ENCODE peak calls at places on chromosomes 13 and 19, in four cellular contexts. K, U, N and R are unnamed samples.

GRCh38 chr13:73835138-73835721 is 299.0 kb downstream of the KLF12 start:
- DNase-seq in K (no peak), U (peak), N (no peak), R (peak)

GRCh38 chr19:48837081-48837524 is 812 bp upstream of the HSD17B14 start:
- DNase-seq in K (no peak), U (peak), N (peak), R (peak)

GRCh38 chr19:14198384-14199376 is 7.3 kb downstream of the ADGRL1 start:
- DNase-seq in K (no peak), U (no peak), N (no peak), R (no peak)

GRCh38 chr13:96025283-96025682 is 27.9 kb downstream of the UGGT2 start:
- DNase-seq in K (no peak), U (no peak), N (no peak), R (no peak)

GRCh38 chr13:40922437-40923040 is 96.6 kb downstream of the ELF1 start:
- DNase-seq in K (no peak), U (peak), N (peak), R (peak)

GRCh38 chr13:37539176-37539575 is 59.4 kb downstream of the POSTN start:
- DNase-seq in K (no peak), U (no peak), N (no peak), R (no peak)

GRCh38 chr19:11191273-11191755 is 6.0 kb downstream of the KANK2 start:
- DNase-seq in K (no peak), U (no peak), N (peak), R (no peak)

GRCh38 chr19:20038358-20039202 is 725 bp downstream of the ZNF682 start:
- DNase-seq in K (no peak), U (no peak), N (no peak), R (no peak)

GRCh38 chr13:30409911-30410704 is 12.2 kb upstream of the UBE2L5 start:
- DNase-seq in K (no peak), U (no peak), N (peak), R (no peak)

GRCh38 chr13:58884353-58884752 is 1252.8 kb downstream of the PCDH17 start:
- DNase-seq in K (no peak), U (peak), N (no peak), R (no peak)

GRCh38 chr19:51703655-51704515 is 10.8 kb downstream of the SPACA6 start:
- DNase-seq in K (peak), U (peak), N (peak), R (peak)

GRCh38 chr19:28744943-28745342 is 468.0 kb downstream of the UQCRFS1 start:
- DNase-seq in K (no peak), U (peak), N (no peak), R (no peak)

GRCh38 chr13:104253063-104253680 is 1187.0 kb upstream of the SLC10A2 start:
- DNase-seq in K (no peak), U (no peak), N (no peak), R (no peak)

GRCh38 chr19:31378404-31378803 is 29.2 kb upstream of the TSHZ3 start:
- DNase-seq in K (no peak), U (no peak), N (peak), R (no peak)

GRCh38 chr13:31320946-31321345 is 121.2 kb downstream of the B3GLCT start:
- DNase-seq in K (no peak), U (no peak), N (no peak), R (no peak)

GRCh38 chr19:19043881-19044280 is 10.5 kb downstream of the ARMC6 start:
- DNase-seq in K (no peak), U (no peak), N (no peak), R (no peak)

GRCh38 chr13:103497404-103497803 is 431.2 kb upstream of the SLC10A2 start:
- DNase-seq in K (no peak), U (no peak), N (no peak), R (no peak)

GRCh38 chr19:46898731-46899130 is 37.9 kb downstream of the ARHGAP35 start:
- DNase-seq in K (no peak), U (no peak), N (peak), R (no peak)
- TF ChIP-seq CTCF in K (no peak), U (no peak), N (no peak), R (no peak)

GRCh38 chr19:12793290-12794195 is 2.3 kb downstream of the JUNB start:
- DNase-seq in K (peak), U (peak), N (peak), R (peak)
- TF ChIP-seq CTCF in K (peak), U (no peak), N (no peak), R (no peak)

GRCh38 chr19:17528610-17529009 is 17.2 kb downstream of the PGLS start:
- DNase-seq in K (no peak), U (no peak), N (no peak), R (no peak)

GRCh38 chr19:17526922-17527321 is 15.5 kb downstream of the PGLS start:
- DNase-seq in K (peak), U (no peak), N (no peak), R (no peak)

GRCh38 chr19:17529239-17530158 is 18.1 kb downstream of the PGLS start:
- DNase-seq in K (no peak), U (no peak), N (no peak), R (no peak)

GRCh38 chr19:17525141-17525540 is 13.7 kb downstream of the PGLS start:
- DNase-seq in K (no peak), U (no peak), N (no peak), R (no peak)

DNA sequence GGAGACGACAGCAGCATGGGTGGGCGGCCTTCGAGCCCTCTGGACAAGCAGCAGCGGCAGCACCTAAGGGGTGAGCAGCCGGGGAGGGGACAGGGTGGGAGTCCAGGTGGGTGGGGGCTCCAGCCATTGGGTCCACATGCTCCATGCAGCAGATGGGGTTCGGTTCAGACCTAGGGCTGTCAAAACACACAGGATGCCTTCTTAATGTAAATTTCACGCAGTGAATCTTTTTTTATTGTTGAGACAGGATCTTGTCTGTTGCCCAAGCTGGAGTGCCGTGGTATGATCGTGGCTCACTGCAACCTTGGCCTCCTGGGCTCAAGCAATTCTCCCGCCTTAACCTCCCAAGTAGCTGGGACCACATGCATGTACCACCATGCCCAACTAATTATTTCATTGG is 15.9 kb downstream of the PGLS start:
- DNase-seq in K (no peak), U (no peak), N (no peak), R (no peak)
- TF ChIP-seq CTCF in K (no peak), U (no peak), N (no peak), R (no peak)

DNA sequence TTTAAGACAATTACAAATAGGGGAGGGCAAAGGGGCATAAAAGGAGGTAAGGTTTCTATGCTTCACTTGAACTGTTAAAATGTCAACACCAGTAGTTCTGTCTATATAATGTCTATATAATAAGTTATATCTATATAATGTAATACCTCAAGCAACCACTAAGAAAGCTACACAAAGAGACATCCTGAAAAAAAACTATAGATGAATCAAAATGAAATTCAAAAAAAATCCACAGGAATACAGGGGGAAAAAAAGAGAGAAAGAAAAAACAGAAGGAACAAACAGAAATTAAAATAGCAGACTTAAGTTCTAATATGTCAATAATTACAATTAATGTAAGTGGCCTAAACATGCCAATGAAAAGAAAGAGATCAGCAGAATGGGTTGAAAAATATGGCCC is 186.0 kb downstream of the KCTD15 start:
- DNase-seq in K (no peak), U (no peak), N (no peak), R (no peak)
- TF ChIP-seq CTCF in K (no peak), U (no peak), N (no peak), R (no peak)

DNA sequence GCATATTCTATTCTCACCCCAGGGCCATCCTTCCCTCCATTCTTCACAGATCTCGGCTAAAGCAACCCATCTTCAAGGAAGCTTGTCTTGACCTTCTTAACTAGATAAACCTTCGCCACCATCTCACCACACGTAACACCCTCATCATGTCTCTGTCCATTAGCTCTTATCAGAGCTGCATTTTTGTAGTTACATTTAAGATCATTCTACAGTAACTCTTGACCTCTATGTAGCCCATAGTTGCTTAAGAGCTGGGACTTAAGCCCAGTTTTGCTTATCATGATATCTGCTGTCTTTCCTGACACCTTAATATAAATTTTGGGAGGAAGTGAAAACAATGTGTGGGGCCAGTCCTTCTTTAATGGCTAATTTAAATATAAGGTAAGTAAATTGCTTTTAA is 345.1 kb downstream of the MTUS2 start:
- DNase-seq in K (no peak), U (no peak), N (no peak), R (no peak)
- TF ChIP-seq CTCF in K (no peak), U (no peak), N (no peak), R (no peak)

GRCh38 chr13:78867655-78868054 is 208.7 kb upstream of the OBI1 start:
- DNase-seq in K (no peak), U (no peak), N (no peak), R (no peak)

GRCh38 chr13:78862460-78862859 is 203.5 kb upstream of the OBI1 start:
- DNase-seq in K (no peak), U (no peak), N (no peak), R (no peak)
- TF ChIP-seq CTCF in K (no peak), U (no peak), N (no peak), R (no peak)

GRCh38 chr13:32987462-32987861 is 28.8 kb upstream of the KL start:
- DNase-seq in K (no peak), U (no peak), N (no peak), R (no peak)
- TF ChIP-seq CTCF in K (no peak), U (no peak), N (no peak), R (no peak)

DNA sequence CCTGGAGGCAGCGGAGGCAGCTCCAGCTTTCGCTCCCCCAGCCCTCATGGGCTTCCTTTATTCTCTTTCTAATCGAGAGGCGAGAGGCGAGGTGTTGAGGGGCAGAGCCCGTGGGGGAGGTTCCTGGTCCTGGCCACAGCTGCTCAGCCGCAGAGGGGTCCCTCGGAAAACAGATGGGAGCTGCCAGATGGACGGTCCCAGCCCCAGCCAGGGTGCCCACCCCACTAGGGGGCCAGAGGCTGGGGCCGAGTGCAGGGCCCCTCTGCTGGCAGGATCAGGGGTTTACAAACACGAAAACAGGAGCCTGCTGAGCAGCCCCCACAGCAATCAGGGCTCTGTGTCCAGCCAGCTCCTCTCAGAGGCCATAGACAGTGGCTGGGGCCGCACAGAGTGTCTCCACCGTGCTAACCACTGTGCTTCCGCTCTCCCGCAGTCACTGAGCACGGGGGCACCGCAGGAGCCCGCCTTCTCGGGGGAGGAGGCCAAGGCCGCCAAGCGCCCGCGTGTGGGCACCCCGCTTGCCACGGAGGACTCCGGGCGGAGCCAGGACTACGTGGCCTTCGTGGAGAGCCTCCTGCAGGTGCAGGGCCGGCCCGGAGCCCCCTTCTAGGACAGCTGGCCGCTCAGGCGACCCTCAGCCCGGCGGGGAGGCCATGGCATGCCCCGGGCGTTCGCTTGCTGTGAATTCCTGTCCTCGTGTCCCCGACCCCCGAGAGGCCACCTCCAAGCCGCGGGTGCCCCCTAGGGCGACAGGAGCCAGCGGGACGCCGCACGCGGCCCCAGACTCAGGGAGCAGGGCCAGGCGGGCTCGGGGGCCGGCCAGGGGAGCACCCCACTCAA is 182.2 kb downstream of the KDM4B start:
- DNase-seq in K (no peak), U (no peak), N (no peak), R (no peak)
- TF ChIP-seq CTCF in K (no peak), U (peak), N (no peak), R (peak)

DNA sequence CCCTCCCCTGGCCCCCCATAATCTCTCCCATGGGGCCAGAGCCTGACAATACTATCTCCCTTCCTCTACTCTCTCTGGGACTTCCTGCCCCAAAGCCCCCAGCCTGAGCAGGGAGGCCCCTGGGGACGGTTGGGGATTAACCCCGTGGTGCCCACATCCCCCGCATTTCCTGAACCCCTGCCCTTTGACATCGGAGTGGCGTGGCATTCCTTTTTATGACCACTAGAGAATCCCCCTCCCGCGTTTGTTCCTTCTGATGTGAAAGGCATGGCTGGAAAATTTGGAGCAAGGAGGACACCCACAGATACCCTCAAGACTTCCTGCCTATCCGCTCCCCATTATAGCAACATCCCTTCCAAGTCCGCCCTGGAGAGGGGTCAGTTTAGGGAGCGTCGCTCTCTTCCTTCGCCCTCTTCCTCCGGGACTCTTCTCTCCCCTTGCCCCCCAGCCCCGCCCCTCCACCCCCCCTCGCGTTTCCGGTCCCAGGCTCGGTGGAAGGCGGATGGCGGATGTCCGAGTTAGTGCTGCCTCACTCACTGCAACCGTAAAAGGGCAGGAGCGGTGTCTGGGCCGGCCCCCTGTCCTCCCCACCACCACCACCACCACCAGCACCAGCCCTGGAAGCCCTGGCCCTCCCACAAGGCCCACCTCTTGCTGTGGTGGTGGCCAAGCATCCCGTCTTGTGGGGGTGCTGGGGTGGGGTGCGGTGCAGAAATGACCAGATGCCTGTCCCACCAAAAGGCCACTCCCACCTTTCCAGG is 1.8 kb downstream of the VASP start:
- DNase-seq in K (no peak), U (peak), N (peak), R (peak)
- TF ChIP-seq CTCF in K (peak), U (no peak), N (no peak), R (no peak)

DNA sequence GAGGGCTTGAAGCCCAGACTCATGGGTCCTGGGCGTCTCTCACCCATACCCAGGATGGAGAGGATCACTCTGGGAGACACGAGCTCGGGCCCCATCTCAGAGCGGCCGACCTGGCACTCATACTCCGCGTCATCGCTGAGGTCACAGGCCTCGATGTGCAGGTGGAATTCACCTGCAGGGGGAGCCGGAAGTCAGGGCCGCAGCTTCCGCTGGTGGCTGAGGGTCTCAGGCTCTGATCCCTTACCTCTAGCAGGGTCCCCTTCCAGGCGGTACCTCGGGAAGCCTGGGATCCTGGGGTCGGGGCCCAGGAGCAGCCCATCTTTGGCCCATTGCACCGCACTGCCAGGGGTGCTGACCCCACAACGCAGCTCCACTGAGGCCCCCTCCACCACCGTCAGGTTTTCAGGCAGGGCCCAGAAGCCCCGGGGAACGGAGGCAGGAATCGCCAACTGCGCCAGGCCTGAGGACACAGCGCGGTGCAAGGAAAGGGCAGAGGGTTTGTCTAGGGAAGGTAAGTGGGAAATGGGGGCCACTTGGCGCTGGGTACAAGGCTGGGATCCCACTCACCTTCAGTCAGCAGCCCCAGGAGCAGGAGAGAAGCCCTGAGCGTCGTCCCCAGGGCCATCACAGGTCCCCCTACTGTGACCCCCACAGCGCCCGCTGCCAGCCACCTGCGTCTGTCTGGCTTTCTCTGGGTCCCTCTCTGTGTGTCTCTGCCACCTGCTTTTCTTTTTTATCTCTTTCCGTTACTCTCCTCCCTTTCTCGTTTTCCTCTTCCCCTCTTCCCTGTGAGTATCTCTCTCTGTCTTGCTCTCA is 883 bp downstream of the NPHS1 start:
- DNase-seq in K (no peak), U (peak), N (no peak), R (peak)
- TF ChIP-seq CTCF in K (no peak), U (peak), N (no peak), R (peak)